ENCODE peak calls at places on chromosomes 4 and X, in seven cellular contexts. One of them, this sample, is unnamed.

GRCh38 chrX:24306430-24306829 is 7.4 kb downstream of the SUPT20HL2 start:
- DNase-seq in PC-9: no peak
- DNase-seq in lung: no peak
- DNase-seq in K562: peak
- DNase-seq in WERI-Rb-1: no peak
- DNase-seq in upper lobe of left lung: no peak
- DNase-seq in CD8-positive, alpha-beta T cell: no peak
- DNase-seq in this sample: no peak

GRCh38 chr4:134313591-134313990 is 112.0 kb upstream of the PABPC4L start:
- DNase-seq in PC-9: no peak
- DNase-seq in lung: no peak
- DNase-seq in K562: no peak
- DNase-seq in WERI-Rb-1: no peak
- DNase-seq in upper lobe of left lung: no peak
- DNase-seq in CD8-positive, alpha-beta T cell: no peak
- DNase-seq in this sample: no peak

GRCh38 chr4:28760003-28760402 is 1899.4 kb downstream of the STIM2 start:
- DNase-seq in PC-9: no peak
- DNase-seq in lung: no peak
- DNase-seq in K562: no peak
- DNase-seq in WERI-Rb-1: no peak
- DNase-seq in upper lobe of left lung: no peak
- DNase-seq in CD8-positive, alpha-beta T cell: no peak
- DNase-seq in this sample: no peak

GRCh38 chrX:154486052-154486395 is 391 bp downstream of the UBL4A start:
- DNase-seq in PC-9: peak
- DNase-seq in lung: no peak
- DNase-seq in K562: no peak
- DNase-seq in WERI-Rb-1: no peak
- DNase-seq in upper lobe of left lung: no peak
- DNase-seq in CD8-positive, alpha-beta T cell: no peak
- DNase-seq in this sample: no peak

GRCh38 chr4:87078987-87079469 is 141.4 kb downstream of the KLHL8 start:
- DNase-seq in PC-9: no peak
- DNase-seq in lung: no peak
- DNase-seq in K562: no peak
- DNase-seq in WERI-Rb-1: no peak
- DNase-seq in upper lobe of left lung: no peak
- DNase-seq in CD8-positive, alpha-beta T cell: no peak
- DNase-seq in this sample: peak

GRCh38 chr4:147644471-147644870 is 27.3 kb downstream of the TMEM184C start:
- DNase-seq in PC-9: no peak
- DNase-seq in lung: no peak
- DNase-seq in K562: no peak
- DNase-seq in WERI-Rb-1: no peak
- DNase-seq in upper lobe of left lung: no peak
- DNase-seq in CD8-positive, alpha-beta T cell: no peak
- DNase-seq in this sample: no peak

GRCh38 chr4:145840162-145840768 is 98.4 kb downstream of the ZNF827 start:
- DNase-seq in PC-9: no peak
- DNase-seq in lung: no peak
- DNase-seq in K562: peak
- DNase-seq in WERI-Rb-1: peak
- DNase-seq in upper lobe of left lung: no peak
- DNase-seq in CD8-positive, alpha-beta T cell: no peak
- DNase-seq in this sample: no peak

GRCh38 chr4:87657525-87657924 is 7.4 kb downstream of the DMP1 start:
- DNase-seq in PC-9: no peak
- DNase-seq in lung: no peak
- DNase-seq in K562: no peak
- DNase-seq in WERI-Rb-1: no peak
- DNase-seq in upper lobe of left lung: no peak
- DNase-seq in CD8-positive, alpha-beta T cell: no peak
- DNase-seq in this sample: no peak

GRCh38 chr4:161642708-161643107 is 521.1 kb downstream of the FSTL5 start:
- DNase-seq in PC-9: no peak
- DNase-seq in lung: no peak
- DNase-seq in K562: no peak
- DNase-seq in WERI-Rb-1: no peak
- DNase-seq in upper lobe of left lung: no peak
- DNase-seq in CD8-positive, alpha-beta T cell: no peak
- DNase-seq in this sample: no peak

GRCh38 chr4:7547368-7548040 is 112.8 kb upstream of the PSAPL1 start:
- DNase-seq in PC-9: no peak
- DNase-seq in lung: no peak
- DNase-seq in K562: no peak
- DNase-seq in WERI-Rb-1: no peak
- DNase-seq in upper lobe of left lung: no peak
- DNase-seq in CD8-positive, alpha-beta T cell: no peak
- DNase-seq in this sample: no peak

GRCh38 chr4:80446664-80447063 is 111.1 kb downstream of the CFAP299 start:
- DNase-seq in PC-9: no peak
- DNase-seq in lung: no peak
- DNase-seq in K562: no peak
- DNase-seq in WERI-Rb-1: no peak
- DNase-seq in upper lobe of left lung: no peak
- DNase-seq in CD8-positive, alpha-beta T cell: no peak
- DNase-seq in this sample: no peak

GRCh38 chr4:76559236-76560071 is 124.4 kb downstream of the SHROOM3 start:
- DNase-seq in PC-9: no peak
- DNase-seq in lung: no peak
- DNase-seq in K562: no peak
- DNase-seq in WERI-Rb-1: peak
- DNase-seq in upper lobe of left lung: no peak
- DNase-seq in CD8-positive, alpha-beta T cell: no peak
- DNase-seq in this sample: no peak

GRCh38 chrX:136046295-136046894 is 61.2 kb downstream of the SLC9A6 start:
- DNase-seq in PC-9: no peak
- DNase-seq in lung: no peak
- DNase-seq in K562: no peak
- DNase-seq in WERI-Rb-1: no peak
- DNase-seq in upper lobe of left lung: no peak
- DNase-seq in CD8-positive, alpha-beta T cell: no peak
- DNase-seq in this sample: no peak

GRCh38 chr4:70681730-70682129 is 6.6 kb upstream of the UTP3 start:
- DNase-seq in PC-9: no peak
- DNase-seq in lung: no peak
- DNase-seq in K562: no peak
- DNase-seq in WERI-Rb-1: no peak
- DNase-seq in upper lobe of left lung: no peak
- DNase-seq in CD8-positive, alpha-beta T cell: no peak
- DNase-seq in this sample: no peak

GRCh38 chr4:38003628-38004027 is 43.4 kb downstream of the PTTG2 start:
- DNase-seq in PC-9: no peak
- DNase-seq in lung: no peak
- DNase-seq in K562: no peak
- DNase-seq in WERI-Rb-1: no peak
- DNase-seq in upper lobe of left lung: no peak
- DNase-seq in CD8-positive, alpha-beta T cell: no peak
- DNase-seq in this sample: no peak

GRCh38 chrX:129706395-129707072 is 32.2 kb upstream of the XPNPEP2 start:
- DNase-seq in PC-9: peak
- DNase-seq in lung: no peak
- DNase-seq in K562: no peak
- DNase-seq in WERI-Rb-1: no peak
- DNase-seq in upper lobe of left lung: no peak
- DNase-seq in CD8-positive, alpha-beta T cell: no peak
- DNase-seq in this sample: peak

GRCh38 chr4:176563591-176563990 is 229.1 kb downstream of the VEGFC start:
- DNase-seq in PC-9: no peak
- DNase-seq in lung: no peak
- DNase-seq in K562: no peak
- DNase-seq in WERI-Rb-1: peak
- DNase-seq in upper lobe of left lung: no peak
- DNase-seq in CD8-positive, alpha-beta T cell: no peak
- DNase-seq in this sample: no peak

GRCh38 chrX:47623540-47624027 is 3.9 kb upstream of the SYN1 start:
- DNase-seq in PC-9: peak
- DNase-seq in lung: no peak
- DNase-seq in K562: no peak
- DNase-seq in WERI-Rb-1: no peak
- DNase-seq in upper lobe of left lung: peak
- DNase-seq in CD8-positive, alpha-beta T cell: peak
- DNase-seq in this sample: peak

GRCh38 chr4:184647391-184648101 is 1.7 kb downstream of the CASP3 start:
- DNase-seq in PC-9: no peak
- DNase-seq in lung: no peak
- DNase-seq in K562: no peak
- DNase-seq in WERI-Rb-1: no peak
- DNase-seq in upper lobe of left lung: no peak
- DNase-seq in CD8-positive, alpha-beta T cell: no peak
- DNase-seq in this sample: no peak

GRCh38 chr4:23853986-23854385 is 35.9 kb downstream of the PPARGC1A start:
- DNase-seq in PC-9: no peak
- DNase-seq in lung: no peak
- DNase-seq in K562: no peak
- DNase-seq in WERI-Rb-1: no peak
- DNase-seq in upper lobe of left lung: no peak
- DNase-seq in CD8-positive, alpha-beta T cell: no peak
- DNase-seq in this sample: no peak

GRCh38 chr4:23851455-23851854 is 38.4 kb downstream of the PPARGC1A start:
- DNase-seq in PC-9: no peak
- DNase-seq in lung: no peak
- DNase-seq in K562: no peak
- DNase-seq in WERI-Rb-1: no peak
- DNase-seq in upper lobe of left lung: no peak
- DNase-seq in CD8-positive, alpha-beta T cell: no peak
- DNase-seq in this sample: no peak

GRCh38 chr4:23855912-23856605 is 33.8 kb downstream of the PPARGC1A start:
- DNase-seq in PC-9: no peak
- DNase-seq in lung: no peak
- DNase-seq in K562: no peak
- DNase-seq in WERI-Rb-1: no peak
- DNase-seq in upper lobe of left lung: no peak
- DNase-seq in CD8-positive, alpha-beta T cell: no peak
- DNase-seq in this sample: no peak

GRCh38 chr4:23857353-23857752 is 32.5 kb downstream of the PPARGC1A start:
- DNase-seq in PC-9: no peak
- DNase-seq in lung: no peak
- DNase-seq in K562: no peak
- DNase-seq in WERI-Rb-1: no peak
- DNase-seq in upper lobe of left lung: no peak
- DNase-seq in CD8-positive, alpha-beta T cell: no peak
- DNase-seq in this sample: no peak

GRCh38 chr4:23856630-23857029 is 33.2 kb downstream of the PPARGC1A start:
- DNase-seq in PC-9: no peak
- DNase-seq in lung: peak
- DNase-seq in K562: no peak
- DNase-seq in WERI-Rb-1: no peak
- DNase-seq in upper lobe of left lung: peak
- DNase-seq in CD8-positive, alpha-beta T cell: no peak
- DNase-seq in this sample: no peak
- H3K4me3 ChIP-seq in PC-9: no peak
- H3K4me3 ChIP-seq in lung: no peak
- H3K4me3 ChIP-seq in K562: no peak
- H3K4me3 ChIP-seq in WERI-Rb-1: no peak
- H3K4me3 ChIP-seq in upper lobe of left lung: no peak
- H3K4me3 ChIP-seq in CD8-positive, alpha-beta T cell: no peak
- H3K4me3 ChIP-seq in this sample: no peak

GRCh38 chrX:119573840-119574393 is 446 bp upstream of the UBE2A start:
- DNase-seq in PC-9: peak
- DNase-seq in lung: peak
- DNase-seq in K562: peak
- DNase-seq in WERI-Rb-1: peak
- DNase-seq in upper lobe of left lung: peak
- DNase-seq in CD8-positive, alpha-beta T cell: no peak
- DNase-seq in this sample: no peak
- H3K27ac ChIP-seq in PC-9: peak
- H3K27ac ChIP-seq in lung: peak
- H3K27ac ChIP-seq in K562: peak
- H3K27ac ChIP-seq in WERI-Rb-1: peak
- H3K27ac ChIP-seq in upper lobe of left lung: peak
- H3K27ac ChIP-seq in CD8-positive, alpha-beta T cell: peak
- H3K27ac ChIP-seq in this sample: peak

GRCh38 chr4:115906428-115906827 is 793.0 kb upstream of the NDST4 start:
- DNase-seq in PC-9: no peak
- DNase-seq in lung: no peak
- DNase-seq in K562: no peak
- DNase-seq in WERI-Rb-1: no peak
- DNase-seq in upper lobe of left lung: no peak
- DNase-seq in CD8-positive, alpha-beta T cell: no peak
- DNase-seq in this sample: no peak
- TF ChIP-seq CTCF in PC-9: no peak
- TF ChIP-seq CTCF in lung: no peak
- TF ChIP-seq CTCF in K562: no peak
- TF ChIP-seq CTCF in WERI-Rb-1: no peak
- TF ChIP-seq CTCF in upper lobe of left lung: no peak
- TF ChIP-seq CTCF in CD8-positive, alpha-beta T cell: no peak
- TF ChIP-seq CTCF in this sample: peak

GRCh38 chr4:139809207-139810157 is 143.9 kb downstream of the MGST2 start:
- DNase-seq in PC-9: no peak
- DNase-seq in lung: no peak
- DNase-seq in K562: no peak
- DNase-seq in WERI-Rb-1: no peak
- DNase-seq in upper lobe of left lung: no peak
- DNase-seq in CD8-positive, alpha-beta T cell: no peak
- DNase-seq in this sample: no peak
- H3K4me3 ChIP-seq in PC-9: no peak
- H3K4me3 ChIP-seq in lung: no peak
- H3K4me3 ChIP-seq in K562: no peak
- H3K4me3 ChIP-seq in WERI-Rb-1: no peak
- H3K4me3 ChIP-seq in upper lobe of left lung: no peak
- H3K4me3 ChIP-seq in CD8-positive, alpha-beta T cell: no peak
- H3K4me3 ChIP-seq in this sample: no peak